ENCODE peak calls at places on chromosomes 1 and 21, in ten cellular contexts. R, E, A, X, O, D, M, Z, Q and B are unnamed samples.

GRCh38 chr1:192512426-192513125 is 63.0 kb upstream of the RGS1 start:
- ATAC-seq in Q (peak; percentile 70), X (no peak), A (peak; percentile 72), R (no peak), Z (peak; percentile 77), D (no peak), M (no peak), O (no peak), E (peak; percentile 57), B (peak; percentile 50)

GRCh38 chr1:92096317-92096716 is 16.2 kb downstream of the BTBD8 start:
- ATAC-seq in M (no peak), O (peak; percentile 60), R (peak; percentile 84), E (no peak), X (no peak), Q (peak; percentile 67), A (no peak), Z (no peak), D (peak; percentile 78), B (no peak)

GRCh38 chr1:247119600-247120407 is 15.6 kb upstream of the ZNF669 start:
- ATAC-seq in O (no peak), Z (no peak), M (peak; percentile 28), D (peak; percentile 28), A (no peak), E (no peak), X (no peak), Q (no peak), R (no peak), B (no peak)

GRCh38 chr1:22665752-22666151 is 12.7 kb downstream of the C1QB start:
- ATAC-seq in Z (peak; percentile 39), O (no peak), D (no peak), A (no peak), X (no peak), R (no peak), E (no peak), M (peak; percentile 72), Q (no peak), B (no peak)

GRCh38 chr1:209796733-209797025 is 9.3 kb downstream of the IRF6 start:
- ATAC-seq in O (no peak), Q (no peak), R (no peak), E (no peak), A (no peak), X (no peak), D (no peak), Z (no peak), M (no peak), B (no peak)

GRCh38 chr21:43343095-43343991 is 83.6 kb downstream of the SIK1 start:
- ATAC-seq in X (no peak), M (peak; percentile 91), O (no peak), E (peak; percentile 79), Z (no peak), Q (peak; percentile 82), A (peak; percentile 79), D (no peak), R (no peak), B (no peak)

GRCh38 chr1:221783437-221783836 is 41.5 kb upstream of the DUSP10 start:
- ATAC-seq in D (peak; percentile 60), R (peak; percentile 58), M (no peak), Z (no peak), X (peak; percentile 89), A (no peak), O (peak; percentile 69), Q (no peak), E (no peak), B (no peak)

GRCh38 chr1:219544163-219544846 is 68.6 kb downstream of the ZC3H11B start:
- ATAC-seq in X (no peak), O (no peak), E (peak; percentile 19), Z (no peak), R (no peak), A (no peak), Q (no peak), D (no peak), M (no peak), B (no peak)

GRCh38 chr1:173205146-173206051 is 1.7 kb downstream of the TNFSF4 start:
- ATAC-seq in Z (peak; percentile 74), R (peak; percentile 69), M (peak; percentile 92), D (peak; percentile 65), Q (peak; percentile 38), O (peak; percentile 69), A (peak; percentile 82), X (peak; percentile 90), E (peak; percentile 79), B (peak; percentile 69)

GRCh38 chr1:241627453-241628329 is 12.5 kb downstream of the CHML start:
- ATAC-seq in O (peak; percentile 91), M (peak; percentile 74), X (peak; percentile 87), Q (peak; percentile 69), E (peak; percentile 82), Z (peak; percentile 31), D (peak; percentile 84), R (no peak), A (peak; percentile 81), B (no peak)

GRCh38 chr1:233334092-233334491 is 6.6 kb downstream of the MAP3K21 start:
- ATAC-seq in D (no peak), M (no peak), E (no peak), Z (no peak), O (no peak), A (no peak), X (no peak), R (no peak), Q (no peak), B (no peak)

GRCh38 chr1:161173711-161174110 is 3.6 kb downstream of the B4GALT3 start:
- ATAC-seq in O (no peak), Z (no peak), X (no peak), E (no peak), R (no peak), Q (no peak), M (no peak), A (no peak), D (no peak), B (no peak)

GRCh38 chr1:115478933-115479551 is 141.0 kb upstream of the NGF start:
- ATAC-seq in M (no peak), Z (peak; percentile 73), Q (peak; percentile 67), E (no peak), R (no peak), O (no peak), A (no peak), D (no peak), X (no peak), B (no peak)

GRCh38 chr1:40703316-40703715 is 11.8 kb downstream of the NFYC start:
- ATAC-seq in X (no peak), E (no peak), Q (peak; percentile 83), R (no peak), O (no peak), Z (no peak), A (peak; percentile 11), D (no peak), M (no peak), B (no peak)

GRCh38 chr1:231828182-231828920 is 201.8 kb downstream of the DISC1 start:
- ATAC-seq in Z (peak; percentile 83), E (no peak), X (no peak), A (no peak), O (no peak), D (no peak), M (peak; percentile 99), R (no peak), Q (peak; percentile 54), B (no peak)

GRCh38 chr1:234141006-234141405 is 232.2 kb upstream of the COA6 start:
- ATAC-seq in M (no peak), O (no peak), A (no peak), X (no peak), D (no peak), R (no peak), E (no peak), Z (no peak), Q (no peak), B (no peak)

GRCh38 chr1:100627018-100627716 is 89.2 kb downstream of the GPR88 start:
- ATAC-seq in M (no peak), R (no peak), O (no peak), X (no peak), D (no peak), Q (peak; percentile 55), E (no peak), Z (no peak), A (peak; percentile 48), B (no peak)

GRCh38 chr1:202728951-202729350 is 18.7 kb upstream of the SYT2 start:
- ATAC-seq in M (no peak), Q (no peak), Z (no peak), O (no peak), X (no peak), D (no peak), E (no peak), R (no peak), A (no peak), B (no peak)

GRCh38 chr1:56506951-56507437 is 72.4 kb downstream of the PLPP3 start:
- ATAC-seq in O (no peak), Z (no peak), M (no peak), A (no peak), R (no peak), D (no peak), E (no peak), X (no peak), Q (no peak), B (no peak)

GRCh38 chr1:119027759-119028158 is 39.6 kb upstream of the TBX15 start:
- ATAC-seq in O (no peak), Q (no peak), X (no peak), A (no peak), R (no peak), Z (no peak), D (no peak), M (no peak), E (no peak), B (no peak)

GRCh38 chr1:64984106-64984505 is 17.8 kb upstream of the JAK1 start:
- ATAC-seq in M (no peak), X (no peak), R (no peak), Z (no peak), A (no peak), Q (no peak), E (no peak), D (no peak), O (no peak), B (no peak)

GRCh38 chr1:154767315-154768240 is 102.5 kb downstream of the KCNN3 start:
- ATAC-seq in R (no peak), E (no peak), Z (peak; percentile 79), D (no peak), X (no peak), A (no peak), O (no peak), M (no peak), Q (peak; percentile 88), B (no peak)

GRCh38 chr1:44947060-44947773 is 39.2 kb downstream of the EIF2B3 start:
- ATAC-seq in E (peak; percentile 65), M (no peak), O (no peak), X (no peak), Z (peak; percentile 80), R (no peak), Q (peak; percentile 61), D (peak; percentile 24), A (peak; percentile 57), B (peak; percentile 87)

GRCh38 chr1:1775364-1776226 is 2.7 kb downstream of the NADK start:
- ATAC-seq in O (no peak), Z (no peak), Q (no peak), D (no peak), E (peak; percentile 19), M (no peak), R (no peak), A (peak; percentile 33), X (no peak), B (no peak)

GRCh38 chr1:175482072-175482451 is 261.3 kb downstream of the TNR start:
- ATAC-seq in Z (no peak), R (no peak), Q (no peak), E (no peak), O (no peak), M (no peak), D (no peak), A (peak; percentile 67), X (no peak), B (no peak)

GRCh38 chr1:230464618-230465017 is 38.5 kb upstream of the PGBD5 start:
- ATAC-seq in R (no peak), Z (no peak), D (no peak), Q (no peak), M (no peak), A (no peak), O (no peak), E (no peak), X (no peak), B (no peak)

GRCh38 chr1:169387383-169387782 is 19.4 kb downstream of the BLZF1 start:
- ATAC-seq in Z (no peak), E (no peak), M (no peak), Q (no peak), X (no peak), A (no peak), R (no peak), D (no peak), O (no peak), B (no peak)

GRCh38 chr1:91744973-91745648 is 140.8 kb downstream of the TGFBR3 start:
- ATAC-seq in A (peak; percentile 84), E (peak; percentile 94), X (no peak), Z (peak; percentile 90), D (no peak), Q (peak; percentile 70), O (no peak), M (peak; percentile 88), R (no peak), B (peak; percentile 81)